ENCODE peak calls at places on chromosome X, in five cellular contexts. Z is H9, C is neural crest cell, W is foreskin fibroblast, Q is uterus. I is an unnamed sample.

GRCh38 chrX:110003167-110004156 is 548 bp downstream of the TMEM164 start:
- DNase-seq in Q (peak), Z (peak), C (no peak), W (no peak), I (no peak)

GRCh38 chrX:9355739-9356138 is 109.1 kb upstream of the TBL1X start:
- DNase-seq in Z (no peak), C (no peak), Q (no peak), W (no peak), I (no peak)

GRCh38 chrX:11724122-11725017 is 33.7 kb upstream of the MSL3 start:
- DNase-seq in Q (no peak), W (peak), C (no peak), Z (no peak), I (peak)

GRCh38 chrX:49202022-49202421 is 2.0 kb upstream of the SYP start:
- DNase-seq in Z (no peak), Q (no peak), W (no peak), C (no peak), I (no peak)

GRCh38 chrX:9997524-9997923 is 30.4 kb downstream of the CLDN34 start:
- DNase-seq in W (no peak), Q (no peak), C (no peak), Z (no peak), I (peak)

GRCh38 chrX:48474127-48474526 is 1.9 kb upstream of the FTSJ1 start:
- DNase-seq in W (no peak), Q (no peak), Z (no peak), C (no peak), I (no peak)

GRCh38 chrX:102008901-102009300 is 77.1 kb upstream of the ZMAT1 start:
- DNase-seq in W (no peak), C (no peak), Z (no peak), Q (no peak), I (no peak)

GRCh38 chrX:136574548-136574947 is 42.5 kb downstream of the VGLL1 start:
- DNase-seq in Z (no peak), Q (no peak), W (no peak), C (no peak), I (no peak)

GRCh38 chrX:46713672-46714487 is 45.0 kb downstream of the SLC9A7 start:
- DNase-seq in Q (no peak), W (no peak), C (no peak), Z (no peak), I (peak)

GRCh38 chrX:67543818-67544217 is at the start of gene AR:
- DNase-seq in Z (peak), C (peak), Q (peak), W (peak), I (no peak)

GRCh38 chrX:126820700-126821420 is 1.3 kb downstream of the PRR32 start:
- DNase-seq in C (no peak), W (no peak), Q (no peak), Z (peak), I (no peak)

GRCh38 chrX:141221611-141222010 is 20.7 kb downstream of the SPANXC start:
- DNase-seq in C (no peak), Q (no peak), Z (no peak), W (no peak), I (no peak)

GRCh38 chrX:131783555-131784338 is 239.4 kb upstream of the STK26 start:
- DNase-seq in W (no peak), C (no peak), Z (no peak), Q (peak), I (no peak)

GRCh38 chrX:53930513-53931380 is 113.5 kb downstream of the PHF8 start:
- DNase-seq in Z (no peak), W (no peak), C (no peak), Q (no peak), I (no peak)

GRCh38 chrX:144648788-144649187 is 598.5 kb upstream of the SPANXN1 start:
- DNase-seq in C (no peak), Q (no peak), Z (no peak), W (no peak), I (no peak)

GRCh38 chrX:46029777-46030176 is 515.4 kb downstream of the ZNF674 start:
- DNase-seq in W (peak), C (no peak), Z (no peak), Q (no peak), I (no peak)

GRCh38 chrX:69120476-69120875 is 44.8 kb downstream of the PJA1 start:
- DNase-seq in W (no peak), Q (no peak), C (no peak), Z (no peak), I (no peak)

DNA sequence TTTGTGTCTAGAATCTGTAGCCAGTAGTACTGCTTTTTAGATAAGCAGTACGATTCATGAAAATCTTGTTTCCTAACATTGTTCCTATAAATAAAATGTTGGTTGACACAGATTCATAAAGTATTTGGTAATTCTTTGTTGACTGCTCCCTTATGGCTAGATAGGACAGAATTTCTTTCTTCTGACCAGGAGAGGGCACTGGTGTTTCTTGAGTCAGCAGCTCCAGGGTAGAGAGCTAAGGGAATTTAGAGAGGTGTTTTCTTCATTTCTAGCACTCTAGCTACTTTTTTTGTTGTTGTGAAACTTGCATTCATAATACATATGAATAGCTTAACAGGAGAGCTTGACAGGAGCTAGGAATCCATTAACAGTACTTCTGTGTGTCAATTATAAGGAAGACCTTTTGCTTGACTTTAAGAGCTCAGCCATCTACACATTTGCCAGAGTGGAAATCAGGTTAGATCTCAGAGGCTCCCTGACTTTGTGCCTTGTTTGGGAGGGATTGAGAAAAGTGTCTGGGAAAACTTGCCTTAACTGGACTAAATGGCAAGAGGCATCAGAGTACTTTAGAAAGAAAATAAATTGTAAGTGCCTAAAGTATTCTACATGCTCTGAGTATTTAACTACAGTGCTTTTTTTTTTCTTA is 756.1 kb downstream of the SH3BGRL start:
- DNase-seq in C (no peak), Q (no peak), W (no peak), Z (no peak), I (peak)
- TF ChIP-seq CTCF in C (peak), Q (no peak), W (no peak), Z (peak), I (peak)

GRCh38 chrX:16743604-16744325 is 24.4 kb downstream of the SYAP1 start:
- DNase-seq in W (peak), Z (no peak), Q (no peak), C (no peak), I (no peak)
- TF ChIP-seq CTCF in W (peak), Z (no peak), Q (no peak), C (no peak), I (no peak)

DNA sequence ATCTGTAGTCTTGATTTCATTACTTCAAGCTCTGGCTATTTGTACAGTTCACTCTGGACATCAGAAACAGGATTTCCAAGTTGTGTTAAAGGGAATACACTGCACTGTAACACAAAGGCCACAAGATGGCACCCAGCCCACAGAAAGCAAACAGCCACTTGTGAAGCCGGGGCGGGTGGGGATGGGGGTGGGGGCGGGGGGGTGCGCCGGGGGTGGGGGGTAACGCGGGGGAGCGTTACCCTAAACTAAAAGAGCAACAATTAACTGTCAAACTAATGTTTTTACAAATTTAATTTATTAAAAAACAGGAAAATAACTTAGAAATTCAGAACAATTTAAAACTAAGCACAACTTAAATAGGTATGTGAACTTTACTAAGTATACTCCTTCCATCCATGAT is 27.3 kb downstream of the PRDX4 start:
- DNase-seq in C (peak), Q (peak), Z (peak), W (peak), I (peak)
- TF ChIP-seq CTCF in C (peak), Q (peak), Z (peak), W (peak), I (peak)

GRCh38 chrX:121581885-121582284 is 534.5 kb downstream of the GLUD2 start:
- DNase-seq in W (no peak), Q (no peak), C (no peak), Z (no peak), I (no peak)

GRCh38 chrX:121579016-121579760 is 531.8 kb downstream of the GLUD2 start:
- DNase-seq in W (no peak), C (peak), Z (no peak), Q (no peak), I (peak)
- TF ChIP-seq CTCF in W (peak), C (peak), Z (peak), Q (no peak), I (peak)

I was measured in GM13977.